ENCODE peak calls at places on chromosomes 13 and 19, in ten cellular contexts. One of them, this sample, is unnamed.

GRCh38 chr19:43634516-43634876 is 5.2 kb downstream of the CADM4 start:
- DNase-seq in lower leg skin: no peak
- DNase-seq in HFF-Myc: no peak
- DNase-seq in BJ: no peak
- DNase-seq in neural progenitor cell: peak
- DNase-seq in CD8-positive, alpha-beta T cell: no peak
- DNase-seq in heart left ventricle: no peak
- DNase-seq in neural crest cell: no peak
- DNase-seq in Calu3: no peak
- DNase-seq in fibroblast of lung: no peak
- DNase-seq in this sample: no peak

GRCh38 chr13:99314640-99315176 is 7.5 kb upstream of the GPR183 start:
- DNase-seq in lower leg skin: no peak
- DNase-seq in HFF-Myc: peak
- DNase-seq in BJ: no peak
- DNase-seq in neural progenitor cell: no peak
- DNase-seq in CD8-positive, alpha-beta T cell: no peak
- DNase-seq in heart left ventricle: no peak
- DNase-seq in neural crest cell: no peak
- DNase-seq in Calu3: no peak
- DNase-seq in fibroblast of lung: peak
- DNase-seq in this sample: no peak

GRCh38 chr13:32153056-32153455 is 121.5 kb downstream of the FRY start:
- DNase-seq in lower leg skin: no peak
- DNase-seq in HFF-Myc: peak
- DNase-seq in BJ: no peak
- DNase-seq in neural progenitor cell: no peak
- DNase-seq in CD8-positive, alpha-beta T cell: no peak
- DNase-seq in heart left ventricle: no peak
- DNase-seq in neural crest cell: no peak
- DNase-seq in Calu3: no peak
- DNase-seq in fibroblast of lung: peak
- DNase-seq in this sample: no peak

GRCh38 chr19:31478241-31478640 is 129.0 kb upstream of the TSHZ3 start:
- DNase-seq in lower leg skin: no peak
- DNase-seq in HFF-Myc: no peak
- DNase-seq in BJ: no peak
- DNase-seq in neural progenitor cell: no peak
- DNase-seq in CD8-positive, alpha-beta T cell: no peak
- DNase-seq in heart left ventricle: no peak
- DNase-seq in neural crest cell: no peak
- DNase-seq in Calu3: no peak
- DNase-seq in fibroblast of lung: no peak
- DNase-seq in this sample: no peak

GRCh38 chr13:27641711-27642502 is 20.2 kb downstream of the POLR1D start:
- DNase-seq in lower leg skin: no peak
- DNase-seq in HFF-Myc: no peak
- DNase-seq in BJ: no peak
- DNase-seq in neural progenitor cell: no peak
- DNase-seq in CD8-positive, alpha-beta T cell: no peak
- DNase-seq in heart left ventricle: no peak
- DNase-seq in neural crest cell: no peak
- DNase-seq in Calu3: no peak
- DNase-seq in fibroblast of lung: peak
- DNase-seq in this sample: no peak

GRCh38 chr13:110615322-110616102 is at the start of gene NAXD:
- DNase-seq in lower leg skin: peak
- DNase-seq in HFF-Myc: peak
- DNase-seq in BJ: peak
- DNase-seq in neural progenitor cell: peak
- DNase-seq in CD8-positive, alpha-beta T cell: peak
- DNase-seq in heart left ventricle: peak
- DNase-seq in neural crest cell: peak
- DNase-seq in Calu3: peak
- DNase-seq in fibroblast of lung: peak
- DNase-seq in this sample: peak

GRCh38 chr13:40518481-40518882 is 148.0 kb downstream of the FOXO1 start:
- DNase-seq in lower leg skin: no peak
- DNase-seq in HFF-Myc: no peak
- DNase-seq in BJ: no peak
- DNase-seq in neural progenitor cell: no peak
- DNase-seq in CD8-positive, alpha-beta T cell: no peak
- DNase-seq in heart left ventricle: no peak
- DNase-seq in neural crest cell: no peak
- DNase-seq in Calu3: peak
- DNase-seq in fibroblast of lung: peak
- DNase-seq in this sample: no peak

GRCh38 chr19:4536798-4537197 is 1.8 kb upstream of the PLIN5 start:
- DNase-seq in lower leg skin: no peak
- DNase-seq in HFF-Myc: no peak
- DNase-seq in BJ: no peak
- DNase-seq in neural progenitor cell: no peak
- DNase-seq in CD8-positive, alpha-beta T cell: no peak
- DNase-seq in heart left ventricle: no peak
- DNase-seq in neural crest cell: no peak
- DNase-seq in Calu3: no peak
- DNase-seq in fibroblast of lung: no peak
- DNase-seq in this sample: no peak

GRCh38 chr13:99935772-99936171 is 35.8 kb downstream of the ZIC5 start:
- DNase-seq in lower leg skin: no peak
- DNase-seq in HFF-Myc: no peak
- DNase-seq in BJ: no peak
- DNase-seq in neural progenitor cell: no peak
- DNase-seq in CD8-positive, alpha-beta T cell: no peak
- DNase-seq in heart left ventricle: no peak
- DNase-seq in neural crest cell: no peak
- DNase-seq in Calu3: no peak
- DNase-seq in fibroblast of lung: no peak
- DNase-seq in this sample: no peak

GRCh38 chr19:778910-779653 is 18.2 kb upstream of the PTBP1 start:
- DNase-seq in lower leg skin: peak
- DNase-seq in HFF-Myc: peak
- DNase-seq in BJ: peak
- DNase-seq in neural progenitor cell: no peak
- DNase-seq in CD8-positive, alpha-beta T cell: no peak
- DNase-seq in heart left ventricle: no peak
- DNase-seq in neural crest cell: no peak
- DNase-seq in Calu3: no peak
- DNase-seq in fibroblast of lung: peak
- DNase-seq in this sample: no peak

GRCh38 chr13:114063545-114064515 is 68.6 kb downstream of the RASA3 start:
- DNase-seq in lower leg skin: no peak
- DNase-seq in HFF-Myc: peak
- DNase-seq in BJ: peak
- DNase-seq in neural progenitor cell: peak
- DNase-seq in CD8-positive, alpha-beta T cell: no peak
- DNase-seq in heart left ventricle: peak
- DNase-seq in neural crest cell: no peak
- DNase-seq in Calu3: peak
- DNase-seq in fibroblast of lung: peak
- DNase-seq in this sample: peak

GRCh38 chr13:88919970-88920628 is 1248.9 kb downstream of the SLITRK5 start:
- DNase-seq in lower leg skin: no peak
- DNase-seq in HFF-Myc: no peak
- DNase-seq in BJ: no peak
- DNase-seq in neural progenitor cell: no peak
- DNase-seq in CD8-positive, alpha-beta T cell: no peak
- DNase-seq in heart left ventricle: no peak
- DNase-seq in neural crest cell: no peak
- DNase-seq in Calu3: no peak
- DNase-seq in fibroblast of lung: no peak
- DNase-seq in this sample: no peak

GRCh38 chr19:44748426-44749254 is at the start of gene BCL3:
- DNase-seq in lower leg skin: peak
- DNase-seq in HFF-Myc: no peak
- DNase-seq in BJ: no peak
- DNase-seq in neural progenitor cell: peak
- DNase-seq in CD8-positive, alpha-beta T cell: peak
- DNase-seq in heart left ventricle: peak
- DNase-seq in neural crest cell: no peak
- DNase-seq in Calu3: peak
- DNase-seq in fibroblast of lung: no peak
- DNase-seq in this sample: peak

GRCh38 chr19:19538077-19538764 is at the start of gene CILP2:
- DNase-seq in lower leg skin: no peak
- DNase-seq in HFF-Myc: no peak
- DNase-seq in BJ: no peak
- DNase-seq in neural progenitor cell: peak
- DNase-seq in CD8-positive, alpha-beta T cell: no peak
- DNase-seq in heart left ventricle: no peak
- DNase-seq in neural crest cell: peak
- DNase-seq in Calu3: peak
- DNase-seq in fibroblast of lung: no peak
- DNase-seq in this sample: no peak
- TF ChIP-seq CTCF in lower leg skin: no peak
- TF ChIP-seq CTCF in HFF-Myc: no peak
- TF ChIP-seq CTCF in BJ: no peak
- TF ChIP-seq CTCF in neural progenitor cell: no peak
- TF ChIP-seq CTCF in CD8-positive, alpha-beta T cell: no peak
- TF ChIP-seq CTCF in heart left ventricle: no peak
- TF ChIP-seq CTCF in neural crest cell: peak
- TF ChIP-seq CTCF in Calu3: no peak
- TF ChIP-seq CTCF in fibroblast of lung: no peak
- TF ChIP-seq CTCF in this sample: no peak

GRCh38 chr19:41531438-41532311 is 44.3 kb upstream of the CEACAM21 start:
- DNase-seq in lower leg skin: peak
- DNase-seq in HFF-Myc: no peak
- DNase-seq in BJ: no peak
- DNase-seq in neural progenitor cell: no peak
- DNase-seq in CD8-positive, alpha-beta T cell: peak
- DNase-seq in heart left ventricle: peak
- DNase-seq in neural crest cell: no peak
- DNase-seq in Calu3: peak
- DNase-seq in fibroblast of lung: peak
- DNase-seq in this sample: peak
- TF ChIP-seq CTCF in lower leg skin: no peak
- TF ChIP-seq CTCF in HFF-Myc: no peak
- TF ChIP-seq CTCF in BJ: no peak
- TF ChIP-seq CTCF in neural progenitor cell: no peak
- TF ChIP-seq CTCF in CD8-positive, alpha-beta T cell: no peak
- TF ChIP-seq CTCF in heart left ventricle: no peak
- TF ChIP-seq CTCF in neural crest cell: no peak
- TF ChIP-seq CTCF in Calu3: no peak
- TF ChIP-seq CTCF in fibroblast of lung: no peak
- TF ChIP-seq CTCF in this sample: no peak

GRCh38 chr19:6414033-6414643 is 10.5 kb downstream of the KHSRP start:
- DNase-seq in lower leg skin: no peak
- DNase-seq in HFF-Myc: no peak
- DNase-seq in BJ: no peak
- DNase-seq in neural progenitor cell: peak
- DNase-seq in CD8-positive, alpha-beta T cell: no peak
- DNase-seq in heart left ventricle: no peak
- DNase-seq in neural crest cell: no peak
- DNase-seq in Calu3: no peak
- DNase-seq in fibroblast of lung: no peak
- DNase-seq in this sample: no peak
- TF ChIP-seq CTCF in lower leg skin: no peak
- TF ChIP-seq CTCF in HFF-Myc: no peak
- TF ChIP-seq CTCF in BJ: no peak
- TF ChIP-seq CTCF in neural progenitor cell: no peak
- TF ChIP-seq CTCF in CD8-positive, alpha-beta T cell: no peak
- TF ChIP-seq CTCF in heart left ventricle: no peak
- TF ChIP-seq CTCF in neural crest cell: no peak
- TF ChIP-seq CTCF in Calu3: no peak
- TF ChIP-seq CTCF in fibroblast of lung: no peak
- TF ChIP-seq CTCF in this sample: no peak

DNA sequence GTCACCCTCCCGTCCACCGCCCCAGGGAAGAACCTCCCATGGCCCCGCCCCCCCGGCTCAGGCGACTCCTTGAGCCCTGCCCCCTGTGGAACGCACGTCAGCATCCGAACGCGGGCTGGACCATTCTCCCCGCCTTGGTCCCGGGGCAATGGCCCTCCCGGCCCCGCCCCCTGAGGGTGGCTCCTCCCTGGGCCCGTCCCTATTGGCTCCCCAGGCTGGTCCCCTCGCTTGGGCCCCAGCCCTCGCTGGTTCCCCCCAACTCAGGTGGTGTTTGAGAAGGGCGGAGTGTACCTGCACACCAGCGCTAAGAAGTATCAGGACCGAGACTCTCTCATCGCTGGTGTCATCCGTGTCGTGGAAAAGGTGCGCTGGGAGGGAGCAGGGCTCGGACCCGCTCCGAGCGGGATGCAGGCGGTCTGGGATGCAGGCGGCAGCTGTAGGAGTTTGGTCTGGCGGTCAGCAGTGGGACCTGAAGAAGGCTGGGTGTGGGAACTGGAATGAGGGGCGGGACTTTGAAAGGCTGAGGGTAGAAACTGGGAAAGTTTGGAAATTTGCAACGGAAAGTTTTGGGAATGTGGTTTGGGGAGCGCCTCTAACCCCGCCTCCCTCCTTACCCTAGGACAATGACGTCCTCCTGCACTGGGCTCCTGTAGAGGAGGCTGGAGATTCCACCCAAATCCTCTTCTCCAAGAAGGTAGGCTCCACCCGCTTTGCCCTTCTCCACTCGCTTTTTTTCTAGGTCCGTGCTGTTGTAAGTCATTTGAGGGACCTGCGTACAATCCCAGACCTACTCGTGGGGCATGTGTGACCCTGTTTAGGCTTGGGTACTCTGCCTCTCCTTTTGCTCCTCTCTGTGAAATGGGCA is 609 bp downstream of the TBC1D17 start:
- DNase-seq in lower leg skin: peak
- DNase-seq in HFF-Myc: peak
- DNase-seq in BJ: peak
- DNase-seq in neural progenitor cell: peak
- DNase-seq in CD8-positive, alpha-beta T cell: peak
- DNase-seq in heart left ventricle: peak
- DNase-seq in neural crest cell: peak
- DNase-seq in Calu3: peak
- DNase-seq in fibroblast of lung: peak
- DNase-seq in this sample: peak
- TF ChIP-seq CTCF in lower leg skin: no peak
- TF ChIP-seq CTCF in HFF-Myc: no peak
- TF ChIP-seq CTCF in BJ: no peak
- TF ChIP-seq CTCF in neural progenitor cell: no peak
- TF ChIP-seq CTCF in CD8-positive, alpha-beta T cell: no peak
- TF ChIP-seq CTCF in heart left ventricle: no peak
- TF ChIP-seq CTCF in neural crest cell: no peak
- TF ChIP-seq CTCF in Calu3: no peak
- TF ChIP-seq CTCF in fibroblast of lung: no peak
- TF ChIP-seq CTCF in this sample: no peak

This sample was measured in CD14-positive monocyte.